ENCODE peak calls at places on chromosomes 2 and 18, in four cellular contexts. K is T-helper 2 cell, A is fibroblast of the aortic adventitia, C is myocyte. F is an unnamed sample.
A peak's percentile ranks its signal among the peaks of the same experiment; 100 is the strongest.

GRCh38 chr2:216115224-216115582 is 6.1 kb downstream of the XRCC5 start:
- DNase-seq in K (no peak), A (no peak), C (no peak), F (no peak)

GRCh38 chr2:70471129-70471528 is 82.5 kb downstream of the TGFA start:
- DNase-seq in K (no peak), A (no peak), C (no peak), F (no peak)

GRCh38 chr2:71564361-71564760 is 111.0 kb downstream of the DYSF start:
- DNase-seq in K (no peak), A (no peak), C (no peak), F (no peak)

GRCh38 chr2:160377204-160377995 is 116.2 kb downstream of the RBMS1 start:
- DNase-seq in K (no peak), A (peak; percentile 85), C (no peak), F (no peak)

GRCh38 chr2:238945433-238946150 is 97.7 kb downstream of the TWIST2 start:
- DNase-seq in K (no peak), A (peak; percentile 75), C (peak; percentile 16), F (peak; percentile 73)

GRCh38 chr2:239767016-239767905 is 257.9 kb downstream of the NDUFA10 start:
- DNase-seq in K (no peak), A (no peak), C (no peak), F (no peak)

GRCh38 chr2:85503611-85504433 is 35.1 kb upstream of the MAT2A start:
- DNase-seq in K (no peak), A (peak; percentile 69), C (peak; percentile 98), F (no peak)

GRCh38 chr2:55843096-55843991 is 80.2 kb downstream of the EFEMP1 start:
- DNase-seq in K (no peak), A (peak; percentile 90), C (peak; percentile 59), F (no peak)

GRCh38 chr2:160402997-160403979 is 90.3 kb downstream of the RBMS1 start:
- DNase-seq in K (no peak), A (peak; percentile 85), C (no peak), F (no peak)

GRCh38 chr18:21155443-21155842 is 43.8 kb upstream of the ROCK1 start:
- DNase-seq in K (no peak), A (no peak), C (no peak), F (no peak)

GRCh38 chr2:159736048-159736447 is 23.7 kb downstream of the MARCHF7 start:
- DNase-seq in K (no peak), A (peak; percentile 22), C (no peak), F (no peak)

GRCh38 chr2:45554073-45554742 is 56.9 kb downstream of the SRBD1 start:
- DNase-seq in K (no peak), A (peak; percentile 90), C (peak; percentile 56), F (no peak)

GRCh38 chr18:37254256-37254880 is 311.2 kb downstream of the CELF4 start:
- DNase-seq in K (no peak), A (no peak), C (no peak), F (no peak)

GRCh38 chr2:205407984-205408383 is 274.3 kb upstream of the NRP2 start:
- DNase-seq in K (no peak), A (peak; percentile 95), C (no peak), F (no peak)

GRCh38 chr2:54755641-54756326 is 32.3 kb downstream of the EML6 start:
- DNase-seq in K (no peak), A (no peak), C (peak; percentile 26), F (no peak)

GRCh38 chr2:7994397-7994951 is 687.4 kb upstream of the ID2 start:
- DNase-seq in K (no peak), A (peak; percentile 21), C (no peak), F (peak; percentile 37)

GRCh38 chr2:157087373-157088005 is 170.0 kb upstream of the GALNT5 start:
- DNase-seq in K (no peak), A (peak; percentile 78), C (peak; percentile 18), F (peak; percentile 28)

GRCh38 chr2:109352898-109353689 is 224.1 kb downstream of the SH3RF3 start:
- DNase-seq in K (no peak), A (no peak), C (peak; percentile 45), F (no peak)

GRCh38 chr18:58505181-58505580 is 123.7 kb downstream of the ALPK2 start:
- DNase-seq in K (peak; percentile 10), A (no peak), C (no peak), F (no peak)

GRCh38 chr2:236855866-236856855 is 229.5 kb upstream of the COPS8 start:
- DNase-seq in K (no peak), A (no peak), C (no peak), F (no peak)

GRCh38 chr2:227939271-227940027 is 68.0 kb downstream of the DAW1 start:
- DNase-seq in K (no peak), A (peak; percentile 34), C (peak; percentile 51), F (no peak)

GRCh38 chr2:41928593-41928992 is 119.2 kb upstream of the PKDCC start:
- DNase-seq in K (no peak), A (peak; percentile 75), C (peak; percentile 78), F (no peak)

GRCh38 chr2:101931402-101931801 is 60.4 kb upstream of the IL1R2 start:
- DNase-seq in K (no peak), A (no peak), C (no peak), F (no peak)

GRCh38 chr18:46237891-46238290 is 133.7 kb downstream of the HAUS1 start:
- DNase-seq in K (no peak), A (no peak), C (no peak), F (no peak)

GRCh38 chr2:27369471-27370025 is 590 bp downstream of the EIF2B4 start:
- DNase-seq in K (no peak), A (peak; percentile 64), C (no peak), F (peak; percentile 82)

GRCh38 chr2:196927318-196928225 is 1.1 kb upstream of the PGAP1 start:
- DNase-seq in K (peak; percentile 30), A (peak; percentile 80), C (peak; percentile 53), F (no peak)

GRCh38 chr2:188786368-188786781 is 187.8 kb upstream of the COL3A1 start:
- DNase-seq in K (no peak), A (peak; percentile 94), C (peak; percentile 78), F (peak; percentile 21)

GRCh38 chr2:156565066-156565710 is 129.0 kb downstream of the GPD2 start:
- DNase-seq in K (no peak), A (peak; percentile 49), C (peak; percentile 88), F (no peak)